ENCODE peak calls at places on chromosomes 16 and 17, in ten cellular contexts. H is thoracic aorta, I is colonic mucosa, F is tibial nerve, V is uterus, O is Caco-2, R is pancreas, Y is PC-9, P is BE2C, Z is right lobe of liver. K is an unnamed sample. For H3K36me3, the result is how much of the 10 kb centered on the place peaks cover.

GRCh38 chr17:73228748-73229236 is 32.9 kb downstream of the CPSF4L start:
- DNase-seq in P (peak), F (peak), Y (peak), O (no peak), H (peak), Z (peak), V (peak), I (peak), R (peak), K (peak)

GRCh38 chr16:85381738-85382592 is 231.2 kb upstream of the GSE1 start:
- DNase-seq in V (no peak), Y (no peak), R (no peak), F (no peak), I (no peak), Z (no peak), P (peak), H (no peak), O (no peak), K (no peak)

GRCh38 chr17:75526555-75527270 is 1.2 kb downstream of the LLGL2 start:
- DNase-seq in P (no peak), F (no peak), Z (no peak), V (no peak), Y (peak), I (peak), H (no peak), R (no peak), O (peak), K (no peak)

GRCh38 chr17:12625092-12625491 is 40.6 kb upstream of the MYOCD start:
- DNase-seq in O (no peak), Z (no peak), V (no peak), R (no peak), P (no peak), I (no peak), H (no peak), F (no peak), Y (no peak), K (no peak)

GRCh38 chr16:27322858-27323780 is 9.3 kb downstream of the IL4R start:
- DNase-seq in Y (peak), H (no peak), F (no peak), V (peak), O (peak), Z (peak), R (peak), P (no peak), I (peak), K (no peak)

GRCh38 chr16:66696669-66697630 is at the start of gene CMTM4:
- DNase-seq in Z (peak), Y (peak), R (peak), I (peak), V (peak), O (peak), P (peak), F (peak), H (peak), K (no peak)

GRCh38 chr16:68287276-68288251 is 23.2 kb downstream of the SLC7A6OS start:
- DNase-seq in O (no peak), F (peak), H (peak), I (no peak), R (peak), Y (peak), V (peak), P (no peak), Z (no peak), K (no peak)

GRCh38 chr16:14242769-14243168 is 171.7 kb downstream of the MRTFB start:
- DNase-seq in F (no peak), I (no peak), V (no peak), P (no peak), H (no peak), R (no peak), Z (no peak), Y (no peak), O (no peak), K (no peak)

GRCh38 chr17:4033751-4034251 is 69.6 kb upstream of the ATP2A3 start:
- DNase-seq in F (no peak), O (no peak), R (peak), Z (no peak), P (no peak), Y (no peak), V (no peak), I (peak), H (no peak), K (no peak)

GRCh38 chr16:85017603-85018002 is 6.3 kb upstream of the ZDHHC7 start:
- DNase-seq in H (no peak), V (no peak), Y (no peak), Z (no peak), I (no peak), R (no peak), F (no peak), P (no peak), O (no peak), K (no peak)

GRCh38 chr17:44741316-44741715 is 17.5 kb upstream of the ADAM11 start:
- DNase-seq in V (no peak), I (no peak), Z (no peak), H (no peak), R (no peak), F (no peak), O (no peak), P (no peak), Y (no peak), K (no peak)

GRCh38 chr16:28623172-28623711 is 13.4 kb upstream of the SULT1A1 start:
- DNase-seq in F (no peak), O (peak), Z (peak), V (no peak), I (peak), H (no peak), Y (peak), R (peak), P (no peak), K (no peak)

GRCh38 chr17:42322382-42323267 is 34.3 kb downstream of the STAT5A start:
- DNase-seq in F (peak), R (peak), O (peak), Y (peak), I (peak), P (peak), Z (peak), V (peak), H (peak), K (peak)

GRCh38 chr17:42325026-42325425 is 36.7 kb downstream of the STAT5A start:
- DNase-seq in R (no peak), O (no peak), F (no peak), Y (peak), I (peak), Z (no peak), H (peak), V (peak), P (no peak), K (peak)

GRCh38 chr17:42317256-42317966 is 29.1 kb downstream of the STAT5A start:
- DNase-seq in P (no peak), R (no peak), V (no peak), H (no peak), O (no peak), Z (no peak), F (no peak), Y (no peak), I (no peak), K (no peak)

GRCh38 chr17:42321555-42321954 is 33.3 kb downstream of the STAT5A start:
- DNase-seq in I (no peak), Z (no peak), O (no peak), R (no peak), P (no peak), V (no peak), Y (no peak), H (no peak), F (no peak), K (no peak)

DNA sequence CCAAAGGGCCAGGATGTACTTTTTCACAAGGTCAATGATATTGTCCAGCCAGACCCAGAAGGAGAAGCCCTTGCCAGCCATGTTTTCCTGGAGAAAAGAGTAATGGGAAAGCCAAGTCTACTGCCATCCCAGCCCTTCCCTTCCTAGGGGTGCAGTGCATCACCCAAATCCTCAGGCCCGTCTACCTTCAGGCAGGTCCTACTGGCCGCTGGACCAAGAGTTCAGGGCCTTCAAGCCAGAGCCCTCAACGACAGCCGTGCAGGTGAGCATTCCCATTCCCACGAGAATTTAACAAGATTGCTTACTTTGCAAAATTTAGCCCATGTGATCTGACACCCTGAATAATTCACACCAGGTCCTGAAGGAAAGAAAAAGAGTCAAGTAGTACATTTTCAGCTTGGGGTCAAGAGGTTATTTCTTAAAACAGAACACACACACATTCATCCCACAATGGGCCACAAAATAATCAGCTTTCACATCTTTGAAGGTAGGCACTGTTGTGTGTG is 35.0 kb downstream of the STAT5A start:
- DNase-seq in O (no peak), I (no peak), H (no peak), R (no peak), F (no peak), Z (no peak), Y (no peak), V (no peak), P (no peak), K (no peak)
- H3K36me3 ChIP-seq in O (under half), I (under half), H (half or more), R (under half), F (half or more), Z (under half), Y (under half), V (under half), P (under half), K (under half)

DNA sequence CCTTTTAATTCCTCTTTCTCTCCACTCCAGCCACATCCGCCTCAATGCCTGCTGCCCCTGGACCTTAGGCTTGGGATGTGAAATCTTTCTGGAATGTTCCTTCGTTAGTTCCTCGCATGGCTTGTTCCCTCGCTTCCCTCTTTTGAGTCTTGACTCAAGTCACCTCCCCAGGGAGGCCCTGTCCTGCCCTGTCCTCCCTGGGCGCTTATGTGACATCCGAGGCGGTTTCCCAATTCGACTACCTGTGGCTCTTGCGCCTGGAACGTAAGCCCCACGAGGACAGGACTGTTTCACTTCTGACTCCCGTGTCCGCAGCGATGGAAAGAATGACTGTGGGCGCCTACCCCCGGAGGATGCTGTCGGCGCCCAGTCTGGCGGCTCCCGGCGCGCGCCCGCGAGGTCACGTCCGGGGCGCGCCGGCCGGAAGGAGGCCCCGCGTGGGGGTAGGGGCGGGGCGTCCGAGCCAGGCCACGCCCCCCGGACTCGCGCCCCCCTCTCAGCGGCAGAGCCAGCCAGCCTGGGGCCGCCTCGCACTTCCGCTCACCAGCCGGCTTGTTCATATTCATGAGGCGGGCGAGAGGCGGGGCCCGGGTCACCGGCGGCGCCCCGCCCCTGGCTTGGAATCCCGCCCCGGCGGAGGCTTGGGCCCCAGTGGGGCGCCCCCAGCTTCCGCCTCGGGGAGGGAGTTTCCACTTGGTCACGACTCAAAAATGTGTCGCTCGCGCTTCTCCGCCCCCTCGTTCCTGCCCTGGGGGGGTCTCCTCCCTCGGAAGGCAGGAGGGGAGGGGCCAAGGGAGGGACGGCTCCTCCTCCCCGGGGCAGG is 8.4 kb upstream of the GLIS2 start:
- DNase-seq in R (peak), V (peak), P (peak), Y (peak), I (peak), Z (peak), H (peak), O (peak), F (peak), K (no peak)
- TF ChIP-seq CTCF in R (no peak), V (no peak), P (no peak), Y (no peak), I (no peak), Z (peak), H (no peak), O (no peak), F (no peak), K (no peak)

DNA sequence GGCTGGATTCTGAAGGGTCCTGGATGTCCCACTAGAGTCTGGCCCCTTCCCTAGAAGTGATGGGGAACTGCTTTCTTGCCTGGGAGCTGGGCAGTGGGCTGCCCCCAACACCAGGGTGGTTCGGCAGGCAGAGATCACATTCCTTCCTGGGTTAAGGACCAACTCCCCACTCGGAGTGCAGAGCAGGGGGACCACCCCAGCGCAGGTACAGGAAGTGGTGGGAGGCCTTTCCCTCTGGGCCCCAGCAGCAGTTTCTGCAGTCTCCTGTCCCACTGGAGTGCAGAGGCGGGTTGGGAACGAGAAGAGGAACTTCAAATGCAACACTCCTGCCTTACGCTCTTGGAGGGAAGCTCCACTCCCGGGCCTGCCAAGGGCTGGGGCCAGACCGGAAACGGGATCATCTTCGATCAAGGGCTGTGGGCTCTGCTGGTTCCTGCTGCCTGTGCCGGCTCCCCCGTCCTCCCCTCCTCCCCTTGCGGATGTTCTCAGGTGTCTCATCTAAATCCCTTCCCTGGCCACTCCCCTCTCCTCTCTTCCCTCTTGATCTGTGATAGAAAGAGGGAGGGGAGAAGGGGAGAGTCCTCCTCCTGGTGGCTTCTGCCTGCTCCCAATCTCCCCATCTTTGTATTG is 9.0 kb upstream of the NGFR start:
- DNase-seq in O (no peak), R (no peak), F (no peak), V (no peak), P (no peak), I (no peak), H (no peak), Y (no peak), Z (no peak), K (no peak)
- H3K4me3 ChIP-seq in O (no peak), R (no peak), F (no peak), V (no peak), P (no peak), I (no peak), H (no peak), Y (no peak), Z (no peak), K (no peak)

DNA sequence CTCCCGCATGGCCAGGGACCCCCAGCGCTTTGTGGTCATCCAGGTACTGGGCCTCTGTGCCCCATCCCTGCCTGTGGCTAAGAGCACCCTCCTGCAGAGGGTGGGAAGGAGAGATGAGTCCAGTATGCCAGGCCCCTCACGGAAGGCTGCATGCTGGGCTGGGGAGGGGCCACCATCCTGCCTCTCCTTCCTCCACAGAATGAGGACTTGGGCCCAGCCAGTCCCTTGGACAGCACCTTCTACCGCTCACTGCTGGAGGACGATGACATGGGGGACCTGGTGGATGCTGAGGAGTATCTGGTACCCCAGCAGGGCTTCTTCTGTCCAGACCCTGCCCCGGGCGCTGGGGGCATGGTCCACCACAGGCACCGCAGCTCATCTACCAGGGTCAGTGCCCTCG is 3.7 kb downstream of the MIEN1 start:
- DNase-seq in V (no peak), P (no peak), H (no peak), O (no peak), I (no peak), F (no peak), Y (no peak), R (no peak), Z (no peak), K (no peak)
- H3K36me3 ChIP-seq in V (under half), P (under half), H (under half), O (under half), I (under half), F (half or more), Y (under half), R (under half), Z (under half), K (under half)

GRCh38 chr16:73022534-73022933 is 25.4 kb downstream of the ZFHX3 start:
- DNase-seq in H (no peak), V (no peak), R (no peak), P (no peak), I (no peak), Y (no peak), F (no peak), O (no peak), Z (no peak), K (no peak)
- TF ChIP-seq CTCF in H (no peak), V (no peak), R (no peak), P (peak), I (no peak), Y (no peak), F (no peak), O (no peak), Z (no peak), K (no peak)

DNA sequence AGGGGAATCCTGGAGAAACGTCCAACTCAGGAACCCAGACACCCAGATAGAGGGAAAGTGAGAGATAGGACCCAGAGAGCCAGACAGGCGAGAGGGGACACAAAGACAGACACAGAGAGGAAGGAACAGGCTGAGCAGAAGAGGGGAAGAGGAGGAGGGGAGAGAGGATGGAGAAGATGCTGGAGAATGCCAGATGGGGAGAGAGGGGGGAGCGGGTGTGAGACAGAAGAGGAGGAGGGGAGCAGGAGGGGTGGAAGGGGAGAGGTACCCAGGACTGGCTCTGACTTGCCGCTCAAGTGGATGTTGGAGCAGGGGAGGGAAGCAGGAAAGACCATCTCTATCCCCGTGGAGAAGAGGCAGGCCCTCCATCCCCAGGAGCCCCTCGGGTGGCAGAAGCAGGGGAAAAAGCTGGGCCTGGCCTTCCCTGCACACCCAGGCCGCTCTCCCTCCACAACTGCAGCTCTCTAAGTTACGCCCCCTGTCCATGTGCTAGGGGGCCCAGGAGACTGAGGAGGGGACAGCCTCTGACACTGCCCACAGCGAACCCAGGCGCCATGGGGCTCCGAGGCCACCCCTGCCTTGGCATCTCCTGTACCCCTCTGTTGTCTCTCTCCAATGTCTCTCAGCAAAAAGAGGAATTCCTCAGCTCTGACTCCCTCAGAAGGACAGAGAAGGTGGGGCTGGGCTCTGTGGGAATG is 4.8 kb downstream of the PPP1R9B start:
- DNase-seq in H (no peak), Z (no peak), O (no peak), P (no peak), F (no peak), R (no peak), Y (no peak), V (no peak), I (no peak), K (no peak)
- H3K4me3 ChIP-seq in H (peak), Z (no peak), O (no peak), P (no peak), F (no peak), R (no peak), Y (no peak), V (no peak), I (no peak), K (no peak)

GRCh38 chr17:40399185-40399584 is 18.5 kb downstream of the TOP2A start:
- DNase-seq in O (no peak), Z (no peak), F (no peak), Y (no peak), H (no peak), R (no peak), V (no peak), I (no peak), P (no peak), K (no peak)
- H3K36me3 ChIP-seq in O (under half), Z (under half), F (under half), Y (half or more), H (under half), R (under half), V (under half), I (under half), P (half or more), K (under half)

GRCh38 chr16:62711797-62712196 is 675.6 kb upstream of the CDH8 start:
- DNase-seq in Z (no peak), Y (no peak), H (no peak), I (no peak), O (no peak), V (no peak), P (peak), F (no peak), R (no peak), K (no peak)
- TF ChIP-seq CTCF in Z (no peak), Y (no peak), H (no peak), I (no peak), O (no peak), V (no peak), P (peak), F (no peak), R (no peak), K (no peak)

K was measured in kidney epithelial cell.